ENCODE peak calls at places on chromosomes 4 and X, in nine cellular contexts. One of them, this sample, is unnamed.

GRCh38 chr4:55435136-55435535 is 39.4 kb downstream of the TMEM165 start:
- DNase-seq in NCI-H460: no peak
- DNase-seq in pancreas: no peak
- DNase-seq in GM12864: no peak
- DNase-seq in aorta: no peak
- DNase-seq in posterior cingulate gyrus: no peak
- DNase-seq in ecto neural progenitor cell: no peak
- DNase-seq in lower lobe of right lung: no peak
- DNase-seq in HEK293T: no peak
- DNase-seq in this sample: no peak

GRCh38 chrX:148611993-148612392 is 111.6 kb downstream of the AFF2 start:
- DNase-seq in NCI-H460: no peak
- DNase-seq in pancreas: no peak
- DNase-seq in GM12864: no peak
- DNase-seq in aorta: no peak
- DNase-seq in posterior cingulate gyrus: no peak
- DNase-seq in ecto neural progenitor cell: no peak
- DNase-seq in lower lobe of right lung: no peak
- DNase-seq in HEK293T: no peak
- DNase-seq in this sample: no peak

GRCh38 chrX:2829469-2830246 is 928 bp downstream of the GYG2 start:
- DNase-seq in NCI-H460: no peak
- DNase-seq in pancreas: no peak
- DNase-seq in GM12864: no peak
- DNase-seq in aorta: no peak
- DNase-seq in posterior cingulate gyrus: no peak
- DNase-seq in ecto neural progenitor cell: peak; percentile 69
- DNase-seq in lower lobe of right lung: no peak
- DNase-seq in HEK293T: no peak
- DNase-seq in this sample: no peak

GRCh38 chr4:168634276-168634802 is 137.5 kb downstream of the PALLD start:
- DNase-seq in NCI-H460: no peak
- DNase-seq in pancreas: no peak
- DNase-seq in GM12864: no peak
- DNase-seq in aorta: no peak
- DNase-seq in posterior cingulate gyrus: no peak
- DNase-seq in ecto neural progenitor cell: no peak
- DNase-seq in lower lobe of right lung: no peak
- DNase-seq in HEK293T: peak; percentile 58
- DNase-seq in this sample: no peak

GRCh38 chrX:9997524-9997923 is 30.4 kb downstream of the CLDN34 start:
- DNase-seq in NCI-H460: no peak
- DNase-seq in pancreas: no peak
- DNase-seq in GM12864: no peak
- DNase-seq in aorta: no peak
- DNase-seq in posterior cingulate gyrus: no peak
- DNase-seq in ecto neural progenitor cell: no peak
- DNase-seq in lower lobe of right lung: no peak
- DNase-seq in HEK293T: no peak
- DNase-seq in this sample: no peak

GRCh38 chr4:16442296-16442695 is 216.0 kb upstream of the TAPT1 start:
- DNase-seq in NCI-H460: no peak
- DNase-seq in pancreas: no peak
- DNase-seq in GM12864: no peak
- DNase-seq in aorta: no peak
- DNase-seq in posterior cingulate gyrus: no peak
- DNase-seq in ecto neural progenitor cell: no peak
- DNase-seq in lower lobe of right lung: no peak
- DNase-seq in HEK293T: no peak
- DNase-seq in this sample: no peak

GRCh38 chr4:2828758-2829181 is 14.9 kb upstream of the ADD1 start:
- DNase-seq in NCI-H460: no peak
- DNase-seq in pancreas: no peak
- DNase-seq in GM12864: no peak
- DNase-seq in aorta: peak; percentile 70
- DNase-seq in posterior cingulate gyrus: no peak
- DNase-seq in ecto neural progenitor cell: no peak
- DNase-seq in lower lobe of right lung: no peak
- DNase-seq in HEK293T: no peak
- DNase-seq in this sample: no peak

GRCh38 chrX:35682481-35682880 is 115.7 kb upstream of the MAGEB16 start:
- DNase-seq in NCI-H460: no peak
- DNase-seq in pancreas: no peak
- DNase-seq in GM12864: no peak
- DNase-seq in aorta: no peak
- DNase-seq in posterior cingulate gyrus: no peak
- DNase-seq in ecto neural progenitor cell: no peak
- DNase-seq in lower lobe of right lung: no peak
- DNase-seq in HEK293T: no peak
- DNase-seq in this sample: no peak

GRCh38 chr4:145279122-145279960 is 99.0 kb upstream of the OTUD4 start:
- DNase-seq in NCI-H460: no peak
- DNase-seq in pancreas: no peak
- DNase-seq in GM12864: no peak
- DNase-seq in aorta: no peak
- DNase-seq in posterior cingulate gyrus: no peak
- DNase-seq in ecto neural progenitor cell: no peak
- DNase-seq in lower lobe of right lung: no peak
- DNase-seq in HEK293T: no peak
- DNase-seq in this sample: no peak

GRCh38 chrX:48890296-48890925 is 7.2 kb downstream of the TIMM17B start:
- DNase-seq in NCI-H460: no peak
- DNase-seq in pancreas: no peak
- DNase-seq in GM12864: no peak
- DNase-seq in aorta: peak; percentile 9
- DNase-seq in posterior cingulate gyrus: no peak
- DNase-seq in ecto neural progenitor cell: no peak
- DNase-seq in lower lobe of right lung: no peak
- DNase-seq in HEK293T: no peak
- DNase-seq in this sample: no peak

GRCh38 chr4:37767019-37767418 is 59.5 kb upstream of the PGM2 start:
- DNase-seq in NCI-H460: no peak
- DNase-seq in pancreas: no peak
- DNase-seq in GM12864: no peak
- DNase-seq in aorta: no peak
- DNase-seq in posterior cingulate gyrus: no peak
- DNase-seq in ecto neural progenitor cell: no peak
- DNase-seq in lower lobe of right lung: no peak
- DNase-seq in HEK293T: no peak
- DNase-seq in this sample: no peak

GRCh38 chrX:2401590-2402360 is 99.0 kb downstream of the DHRSX start:
- DNase-seq in NCI-H460: no peak
- DNase-seq in pancreas: peak; percentile 28
- DNase-seq in GM12864: no peak
- DNase-seq in aorta: no peak
- DNase-seq in posterior cingulate gyrus: no peak
- DNase-seq in ecto neural progenitor cell: peak; percentile 69
- DNase-seq in lower lobe of right lung: no peak
- DNase-seq in HEK293T: no peak
- DNase-seq in this sample: peak; percentile 72

GRCh38 chr4:69881173-69881773 is 21.3 kb upstream of the SULT1E1 start:
- DNase-seq in NCI-H460: peak; percentile 19
- DNase-seq in pancreas: peak; percentile 32
- DNase-seq in GM12864: peak; percentile 2
- DNase-seq in aorta: no peak
- DNase-seq in posterior cingulate gyrus: no peak
- DNase-seq in ecto neural progenitor cell: no peak
- DNase-seq in lower lobe of right lung: no peak
- DNase-seq in HEK293T: peak; percentile 51
- DNase-seq in this sample: peak; percentile 23

GRCh38 chr4:139279723-139280620 is at the start of gene MGARP:
- DNase-seq in NCI-H460: no peak
- DNase-seq in pancreas: peak; percentile 16
- DNase-seq in GM12864: no peak
- DNase-seq in aorta: peak; percentile 83
- DNase-seq in posterior cingulate gyrus: no peak
- DNase-seq in ecto neural progenitor cell: peak; percentile 81
- DNase-seq in lower lobe of right lung: peak; percentile 49
- DNase-seq in HEK293T: peak; percentile 48
- DNase-seq in this sample: no peak

GRCh38 chr4:38667005-38667771 is 3.2 kb downstream of the KLF3 start:
- DNase-seq in NCI-H460: peak; percentile 96
- DNase-seq in pancreas: peak; percentile 88
- DNase-seq in GM12864: no peak
- DNase-seq in aorta: no peak
- DNase-seq in posterior cingulate gyrus: peak; percentile 47
- DNase-seq in ecto neural progenitor cell: peak; percentile 76
- DNase-seq in lower lobe of right lung: peak; percentile 64
- DNase-seq in HEK293T: peak; percentile 35
- DNase-seq in this sample: peak; percentile 88

GRCh38 chrX:49761481-49761880 is 65.7 kb upstream of the PAGE1 start:
- DNase-seq in NCI-H460: peak; percentile 14
- DNase-seq in pancreas: peak; percentile 11
- DNase-seq in GM12864: no peak
- DNase-seq in aorta: no peak
- DNase-seq in posterior cingulate gyrus: no peak
- DNase-seq in ecto neural progenitor cell: no peak
- DNase-seq in lower lobe of right lung: no peak
- DNase-seq in HEK293T: peak; percentile 43
- DNase-seq in this sample: no peak

GRCh38 chrX:45850197-45850774 is 649.6 kb upstream of the DIPK2B start:
- DNase-seq in NCI-H460: no peak
- DNase-seq in pancreas: no peak
- DNase-seq in GM12864: no peak
- DNase-seq in aorta: no peak
- DNase-seq in posterior cingulate gyrus: no peak
- DNase-seq in ecto neural progenitor cell: peak; percentile 63
- DNase-seq in lower lobe of right lung: no peak
- DNase-seq in HEK293T: no peak
- DNase-seq in this sample: no peak

GRCh38 chrX:39163585-39163984 is 362.3 kb downstream of the MID1IP1 start:
- DNase-seq in NCI-H460: no peak
- DNase-seq in pancreas: no peak
- DNase-seq in GM12864: no peak
- DNase-seq in aorta: no peak
- DNase-seq in posterior cingulate gyrus: no peak
- DNase-seq in ecto neural progenitor cell: peak; percentile 17
- DNase-seq in lower lobe of right lung: no peak
- DNase-seq in HEK293T: no peak
- DNase-seq in this sample: no peak

This sample was measured in prostate gland.